ENCODE peak calls at places on chromosomes 7 and 10, in six cellular contexts. One of them, this sample, is unnamed.

GRCh38 chr7:2893411-2893861 is 49.3 kb upstream of the GNA12 start:
- DNase-seq in nucleus accumbens: no peak
- DNase-seq in progenitor cell of endocrine pancreas: no peak
- DNase-seq in substantia nigra: no peak
- DNase-seq in right lobe of liver: no peak
- DNase-seq in T1000: no peak
- DNase-seq in this sample: no peak

GRCh38 chr10:51108404-51108803 is 34.1 kb downstream of the PRKG1 start:
- DNase-seq in nucleus accumbens: no peak
- DNase-seq in progenitor cell of endocrine pancreas: no peak
- DNase-seq in substantia nigra: no peak
- DNase-seq in right lobe of liver: no peak
- DNase-seq in T1000: no peak
- DNase-seq in this sample: no peak

GRCh38 chr7:21912305-21912704 is 33.4 kb downstream of the CDCA7L start:
- DNase-seq in nucleus accumbens: no peak
- DNase-seq in progenitor cell of endocrine pancreas: no peak
- DNase-seq in substantia nigra: no peak
- DNase-seq in right lobe of liver: no peak
- DNase-seq in T1000: no peak
- DNase-seq in this sample: no peak

GRCh38 chr7:155466814-155467675 is 9.1 kb downstream of the EN2 start:
- DNase-seq in nucleus accumbens: no peak
- DNase-seq in progenitor cell of endocrine pancreas: peak
- DNase-seq in substantia nigra: no peak
- DNase-seq in right lobe of liver: no peak
- DNase-seq in T1000: no peak
- DNase-seq in this sample: peak

GRCh38 chr10:47101807-47102206 is 190.6 kb downstream of the PTPN20 start:
- DNase-seq in nucleus accumbens: no peak
- DNase-seq in progenitor cell of endocrine pancreas: no peak
- DNase-seq in substantia nigra: no peak
- DNase-seq in right lobe of liver: no peak
- DNase-seq in T1000: no peak
- DNase-seq in this sample: no peak

GRCh38 chr10:129694633-129695356 is 227.8 kb downstream of the MGMT start:
- DNase-seq in nucleus accumbens: peak
- DNase-seq in progenitor cell of endocrine pancreas: no peak
- DNase-seq in substantia nigra: no peak
- DNase-seq in right lobe of liver: no peak
- DNase-seq in T1000: no peak
- DNase-seq in this sample: no peak

GRCh38 chr10:14010083-14010551 is 320.6 kb downstream of the FRMD4A start:
- DNase-seq in nucleus accumbens: no peak
- DNase-seq in progenitor cell of endocrine pancreas: no peak
- DNase-seq in substantia nigra: no peak
- DNase-seq in right lobe of liver: no peak
- DNase-seq in T1000: peak
- DNase-seq in this sample: no peak

GRCh38 chr10:75540357-75541335 is 109.2 kb downstream of the LRMDA start:
- DNase-seq in nucleus accumbens: no peak
- DNase-seq in progenitor cell of endocrine pancreas: no peak
- DNase-seq in substantia nigra: no peak
- DNase-seq in right lobe of liver: no peak
- DNase-seq in T1000: no peak
- DNase-seq in this sample: no peak

GRCh38 chr7:30327813-30328212 is 43.4 kb downstream of the ZNRF2 start:
- DNase-seq in nucleus accumbens: no peak
- DNase-seq in progenitor cell of endocrine pancreas: no peak
- DNase-seq in substantia nigra: no peak
- DNase-seq in right lobe of liver: no peak
- DNase-seq in T1000: no peak
- DNase-seq in this sample: no peak

GRCh38 chr10:77320852-77321496 is 316.6 kb downstream of the KCNMA1 start:
- DNase-seq in nucleus accumbens: no peak
- DNase-seq in progenitor cell of endocrine pancreas: no peak
- DNase-seq in substantia nigra: no peak
- DNase-seq in right lobe of liver: no peak
- DNase-seq in T1000: no peak
- DNase-seq in this sample: no peak

GRCh38 chr7:84783161-84783803 is 403.6 kb downstream of the SEMA3D start:
- DNase-seq in nucleus accumbens: no peak
- DNase-seq in progenitor cell of endocrine pancreas: no peak
- DNase-seq in substantia nigra: no peak
- DNase-seq in right lobe of liver: no peak
- DNase-seq in T1000: no peak
- DNase-seq in this sample: no peak

GRCh38 chr7:44131173-44132009 is 8.0 kb upstream of the POLD2 start:
- DNase-seq in nucleus accumbens: no peak
- DNase-seq in progenitor cell of endocrine pancreas: peak
- DNase-seq in substantia nigra: no peak
- DNase-seq in right lobe of liver: peak
- DNase-seq in T1000: no peak
- DNase-seq in this sample: peak

GRCh38 chr7:35544028-35544742 is 150.8 kb downstream of the HERPUD2 start:
- DNase-seq in nucleus accumbens: no peak
- DNase-seq in progenitor cell of endocrine pancreas: no peak
- DNase-seq in substantia nigra: no peak
- DNase-seq in right lobe of liver: peak
- DNase-seq in T1000: no peak
- DNase-seq in this sample: no peak

GRCh38 chr10:8138471-8138870 is 84.0 kb downstream of the GATA3 start:
- DNase-seq in nucleus accumbens: no peak
- DNase-seq in progenitor cell of endocrine pancreas: no peak
- DNase-seq in substantia nigra: no peak
- DNase-seq in right lobe of liver: no peak
- DNase-seq in T1000: no peak
- DNase-seq in this sample: no peak

GRCh38 chr10:69209787-69210480 is 10.2 kb upstream of the HKDC1 start:
- DNase-seq in nucleus accumbens: no peak
- DNase-seq in progenitor cell of endocrine pancreas: no peak
- DNase-seq in substantia nigra: no peak
- DNase-seq in right lobe of liver: no peak
- DNase-seq in T1000: no peak
- DNase-seq in this sample: no peak

GRCh38 chr7:131941291-131941690 is 384.9 kb upstream of the PODXL start:
- DNase-seq in nucleus accumbens: no peak
- DNase-seq in progenitor cell of endocrine pancreas: no peak
- DNase-seq in substantia nigra: no peak
- DNase-seq in right lobe of liver: no peak
- DNase-seq in T1000: no peak
- DNase-seq in this sample: no peak